ENCODE peak calls at places on chromosomes 4 and X, in eight cellular contexts. M is K562, B is GM23338, E is MM.1S, W is HepG2, Q is HCT116, S is hepatocyte, F is mammary epithelial cell. O is an unnamed sample.

GRCh38 chrX:32749075-32749474 is 462.3 kb downstream of the DMD start:
- DNase-seq in M (no peak), B (no peak), E (no peak), W (no peak), Q (no peak), S (no peak), F (peak), O (no peak)

GRCh38 chrX:112738347-112739033 is 58.8 kb upstream of the LHFPL1 start:
- DNase-seq in M (no peak), B (no peak), E (no peak), W (no peak), Q (no peak), S (no peak), F (no peak), O (no peak)

GRCh38 chrX:119417842-119418241 is 18.7 kb downstream of the SLC25A43 start:
- DNase-seq in M (no peak), B (no peak), E (peak), W (peak), Q (no peak), S (peak), F (no peak), O (no peak)

GRCh38 chrX:17584248-17584681 is 153.0 kb upstream of the SCML1 start:
- DNase-seq in M (no peak), B (no peak), E (no peak), W (no peak), Q (no peak), S (no peak), F (no peak), O (no peak)

GRCh38 chr4:184506527-184507121 is 32.3 kb upstream of the IRF2 start:
- DNase-seq in M (no peak), B (peak), E (peak), W (peak), Q (no peak), S (no peak), F (no peak), O (no peak)

GRCh38 chrX:114964374-114964773 is 53.0 kb downstream of the IL13RA2 start:
- DNase-seq in M (no peak), B (no peak), E (no peak), W (no peak), Q (no peak), S (no peak), F (no peak), O (no peak)

GRCh38 chrX:120813982-120814381 is 61.7 kb downstream of the CT47B1 start:
- DNase-seq in M (no peak), B (peak), E (no peak), W (no peak), Q (no peak), S (no peak), F (no peak), O (no peak)

GRCh38 chr4:99759988-99760387 is 56.6 kb upstream of the DAPP1 start:
- DNase-seq in M (no peak), B (no peak), E (no peak), W (no peak), Q (no peak), S (no peak), F (no peak), O (no peak)

GRCh38 chr4:104735174-104735573 is 240.5 kb upstream of the CXXC4 start:
- DNase-seq in M (no peak), B (no peak), E (no peak), W (no peak), Q (no peak), S (no peak), F (no peak), O (no peak)

GRCh38 chr4:139934786-139935330 is 219.1 kb downstream of the MAML3 start:
- DNase-seq in M (no peak), B (no peak), E (no peak), W (no peak), Q (no peak), S (no peak), F (peak), O (no peak)

GRCh38 chr4:122576261-122577188 is 44.3 kb downstream of the IL21 start:
- DNase-seq in M (peak), B (peak), E (peak), W (peak), Q (peak), S (peak), F (peak), O (peak)

GRCh38 chr4:98625920-98626319 is 32.5 kb downstream of the TSPAN5 start:
- DNase-seq in M (no peak), B (no peak), E (no peak), W (no peak), Q (peak), S (no peak), F (peak), O (no peak)

GRCh38 chrX:830532-830931 is 199.9 kb downstream of the SHOX start:
- DNase-seq in M (no peak), B (peak), E (no peak), W (no peak), Q (no peak), S (no peak), F (no peak), O (no peak)

GRCh38 chrX:71466979-71467523 is 65.9 kb upstream of the OGT start:
- DNase-seq in M (no peak), B (no peak), E (no peak), W (no peak), Q (no peak), S (no peak), F (no peak), O (no peak)

GRCh38 chr4:121479801-121480200 is 99.0 kb upstream of the QRFPR start:
- DNase-seq in M (no peak), B (no peak), E (no peak), W (no peak), Q (peak), S (no peak), F (peak), O (no peak)

GRCh38 chr4:700587-701264 is 4.9 kb upstream of the PCGF3 start:
- DNase-seq in M (no peak), B (peak), E (no peak), W (peak), Q (no peak), S (no peak), F (no peak), O (no peak)

GRCh38 chrX:38375888-38376287 is 23.5 kb downstream of the OTC start:
- DNase-seq in M (no peak), B (peak), E (peak), W (no peak), Q (peak), S (peak), F (peak), O (no peak)

GRCh38 chr4:66852843-66853242 is 692.5 kb downstream of the CENPC start:
- DNase-seq in M (no peak), B (peak), E (no peak), W (no peak), Q (no peak), S (no peak), F (no peak), O (no peak)

GRCh38 chr4:8900588-8900987 is 28.9 kb upstream of the HMX1 start:
- DNase-seq in M (no peak), B (no peak), E (no peak), W (no peak), Q (no peak), S (no peak), F (no peak), O (no peak)

GRCh38 chr4:185965456-185966384 is 103.2 kb upstream of the TLR3 start:
- DNase-seq in M (no peak), B (no peak), E (peak), W (no peak), Q (no peak), S (no peak), F (no peak), O (no peak)

GRCh38 chr4:36863601-36864000 is 380.9 kb upstream of the NWD2 start:
- DNase-seq in M (no peak), B (no peak), E (no peak), W (no peak), Q (no peak), S (no peak), F (no peak), O (no peak)

GRCh38 chr4:27215421-27215820 is 354.8 kb downstream of the STIM2 start:
- DNase-seq in M (no peak), B (no peak), E (no peak), W (no peak), Q (no peak), S (no peak), F (no peak), O (no peak)

GRCh38 chrX:148228521-148228920 is 247.4 kb downstream of the FMR1NB start:
- DNase-seq in M (no peak), B (no peak), E (no peak), W (no peak), Q (no peak), S (no peak), F (no peak), O (no peak)

GRCh38 chr4:106034751-106035150 is 139.5 kb downstream of the NPNT start:
- DNase-seq in M (no peak), B (no peak), E (no peak), W (no peak), Q (no peak), S (no peak), F (no peak), O (peak)

GRCh38 chrX:118847676-118848075 is 24.1 kb downstream of the ZCCHC12 start:
- DNase-seq in M (peak), B (peak), E (peak), W (peak), Q (peak), S (peak), F (peak), O (peak)

GRCh38 chr4:133062851-133063250 is 86.2 kb upstream of the PCDH10 start:
- DNase-seq in M (no peak), B (no peak), E (no peak), W (no peak), Q (no peak), S (no peak), F (no peak), O (no peak)

GRCh38 chr4:38237139-38237538 is 276.9 kb downstream of the PTTG2 start:
- DNase-seq in M (no peak), B (peak), E (no peak), W (peak), Q (no peak), S (no peak), F (peak), O (no peak)

GRCh38 chrX:121671649-121672048 is 624.2 kb downstream of the GLUD2 start:
- DNase-seq in M (no peak), B (no peak), E (peak), W (no peak), Q (no peak), S (no peak), F (no peak), O (no peak)

GRCh38 chr4:3659131-3659530 is 107.1 kb upstream of the ADRA2C start:
- DNase-seq in M (no peak), B (no peak), E (no peak), W (no peak), Q (no peak), S (no peak), F (no peak), O (no peak)

GRCh38 chr4:55634417-55635128 is 1.5 kb downstream of the NMU start:
- DNase-seq in M (no peak), B (no peak), E (no peak), W (no peak), Q (no peak), S (no peak), F (no peak), O (no peak)

GRCh38 chr4:1049591-1049905 is 38.1 kb downstream of the FGFRL1 start:
- DNase-seq in M (no peak), B (no peak), E (no peak), W (no peak), Q (no peak), S (no peak), F (no peak), O (no peak)

GRCh38 chr4:8762356-8762755 is 109.3 kb downstream of the HMX1 start:
- DNase-seq in M (no peak), B (no peak), E (no peak), W (no peak), Q (no peak), S (no peak), F (no peak), O (no peak)

GRCh38 chrX:129634541-129634940 is 20.2 kb downstream of the APLN start:
- DNase-seq in M (no peak), B (peak), E (no peak), W (no peak), Q (no peak), S (no peak), F (no peak), O (no peak)

GRCh38 chr4:112516401-112517066 is 554 bp upstream of the NEUROG2 start:
- DNase-seq in M (peak), B (peak), E (peak), W (no peak), Q (no peak), S (no peak), F (no peak), O (no peak)

GRCh38 chr4:112518675-112519074 is 2.7 kb upstream of the NEUROG2 start:
- DNase-seq in M (no peak), B (no peak), E (no peak), W (no peak), Q (no peak), S (no peak), F (no peak), O (no peak)

GRCh38 chr4:112517911-112518310 is 1.9 kb upstream of the NEUROG2 start:
- DNase-seq in M (no peak), B (no peak), E (peak), W (no peak), Q (no peak), S (no peak), F (no peak), O (no peak)

GRCh38 chr4:112516076-112516385 is at the start of gene NEUROG2:
- DNase-seq in M (no peak), B (no peak), E (no peak), W (no peak), Q (no peak), S (no peak), F (no peak), O (no peak)

DNA sequence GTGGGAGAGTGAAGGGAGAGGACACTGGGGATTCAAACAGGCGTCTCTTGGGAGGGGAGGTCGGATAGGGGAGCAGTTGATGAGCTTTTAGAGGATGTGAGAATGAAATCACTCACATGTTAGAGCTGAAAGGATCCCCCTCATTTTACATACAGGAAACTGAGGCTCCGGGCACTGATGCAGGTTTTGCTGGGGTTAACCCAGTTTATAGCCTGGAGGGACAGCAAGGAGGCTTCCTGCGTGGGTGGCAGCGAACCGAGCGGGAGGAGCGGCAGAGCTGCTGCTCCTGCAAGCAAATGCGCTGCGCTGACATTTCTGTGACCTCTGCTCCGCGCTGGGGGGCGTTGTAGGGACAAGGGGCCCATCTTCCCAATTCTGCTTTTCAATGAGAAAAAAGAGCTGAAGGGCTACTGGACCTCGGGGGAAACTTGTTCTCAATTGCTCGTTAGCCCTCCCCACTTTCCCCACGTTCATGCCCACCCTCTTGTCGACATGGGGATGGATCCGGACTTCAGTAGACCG is 1.1 kb upstream of the NEUROG2 start:
- DNase-seq in M (no peak), B (peak), E (no peak), W (no peak), Q (no peak), S (no peak), F (no peak), O (no peak)
- TF ChIP-seq EZH2 in M (no peak), B (peak), E (no peak), W (no peak), Q (no peak), S (peak), F (peak), O (no peak)

GRCh38 chrX:132467029-132467428 is 21.8 kb downstream of the MBNL3 start:
- DNase-seq in M (no peak), B (no peak), E (no peak), W (no peak), Q (no peak), S (no peak), F (no peak), O (no peak)

GRCh38 chrX:132470179-132470578 is 18.7 kb downstream of the MBNL3 start:
- DNase-seq in M (no peak), B (no peak), E (no peak), W (no peak), Q (no peak), S (no peak), F (no peak), O (no peak)

GRCh38 chrX:132474522-132474921 is 14.3 kb downstream of the MBNL3 start:
- DNase-seq in M (no peak), B (no peak), E (no peak), W (no peak), Q (no peak), S (no peak), F (no peak), O (no peak)

GRCh38 chrX:132468454-132468853 is 20.4 kb downstream of the MBNL3 start:
- DNase-seq in M (no peak), B (no peak), E (no peak), W (no peak), Q (no peak), S (no peak), F (no peak), O (no peak)

DNA sequence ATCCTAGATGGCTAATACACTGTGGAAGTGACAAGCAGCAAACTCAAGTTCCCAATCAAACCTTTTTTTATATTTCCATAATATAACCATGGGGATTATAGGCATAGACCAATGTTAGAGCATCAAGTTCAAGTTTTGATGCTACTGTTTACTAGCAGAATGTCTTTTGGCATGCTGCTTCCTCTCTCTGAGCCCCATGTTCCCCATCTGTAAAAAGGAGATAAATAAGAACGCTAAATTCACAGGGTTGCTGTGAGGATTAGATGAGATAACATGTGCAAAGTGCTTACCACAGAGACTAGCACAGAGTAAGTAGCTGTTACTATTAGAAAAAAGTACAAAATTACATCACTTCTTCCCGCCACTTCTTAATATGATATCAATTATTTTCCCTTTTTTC is 18.0 kb downstream of the MBNL3 start:
- DNase-seq in M (no peak), B (no peak), E (no peak), W (no peak), Q (no peak), S (no peak), F (no peak), O (no peak)
- TF ChIP-seq EZH2 in M (no peak), B (no peak), E (no peak), W (no peak), Q (no peak), S (no peak), F (no peak), O (no peak)

DNA sequence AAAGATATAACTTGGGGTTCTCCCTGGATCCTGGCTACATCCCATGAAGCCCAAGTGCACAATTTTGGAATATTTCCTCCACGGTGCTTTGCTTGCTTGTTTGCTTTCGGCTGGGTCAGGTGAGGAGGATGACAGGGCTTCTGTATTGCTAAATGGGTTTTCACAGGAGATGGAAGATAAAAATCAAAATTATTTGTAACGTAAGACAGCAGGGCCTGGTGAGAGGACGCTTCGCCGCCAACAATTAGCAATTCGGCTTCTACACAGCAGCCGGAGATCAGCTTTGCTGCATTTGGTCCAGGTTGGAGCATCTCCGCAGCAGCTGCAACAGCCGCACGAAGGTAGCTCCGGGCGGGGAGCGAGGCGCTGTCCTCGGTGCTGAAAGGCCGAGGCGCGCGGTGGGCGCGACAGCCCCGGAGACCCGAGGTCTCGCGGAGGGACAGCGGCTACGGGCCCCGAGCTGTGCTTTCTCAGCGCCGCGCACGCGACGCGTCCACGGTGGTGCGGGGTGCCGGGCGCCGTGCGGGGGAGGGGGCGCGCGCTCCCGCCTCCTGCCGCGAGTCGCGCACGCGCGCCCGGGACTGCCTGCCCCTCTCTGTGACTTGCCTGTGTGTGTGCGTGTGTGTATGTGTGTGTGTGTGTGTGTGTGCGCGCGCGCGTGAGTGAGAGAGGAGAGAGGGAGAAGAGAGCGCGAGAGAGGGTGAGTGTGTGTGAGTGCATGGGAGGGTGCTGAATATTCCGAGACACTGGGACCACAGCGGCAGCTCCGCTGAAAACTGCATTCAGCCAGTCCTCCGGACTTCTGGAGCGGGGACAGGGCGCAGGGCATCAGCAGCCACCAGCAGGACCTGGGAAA is at the start of gene GRIA2:
- DNase-seq in M (peak), B (peak), E (no peak), W (peak), Q (no peak), S (peak), F (peak), O (no peak)
- TF ChIP-seq EZH2 in M (no peak), B (no peak), E (no peak), W (no peak), Q (no peak), S (no peak), F (peak), O (no peak)

GRCh38 chr4:54101190-54102041 is 1.5 kb downstream of the GSX2 start:
- DNase-seq in M (no peak), B (peak), E (no peak), W (no peak), Q (no peak), S (no peak), F (no peak), O (no peak)
- TF ChIP-seq EZH2 in M (no peak), B (peak), E (no peak), W (peak), Q (no peak), S (peak), F (no peak), O (no peak)

GRCh38 chr4:40827774-40828173 is 78.0 kb downstream of the NSUN7 start:
- DNase-seq in M (no peak), B (no peak), E (no peak), W (no peak), Q (no peak), S (no peak), F (peak), O (no peak)

GRCh38 chr4:40829586-40829985 is 79.8 kb downstream of the NSUN7 start:
- DNase-seq in M (no peak), B (no peak), E (no peak), W (no peak), Q (no peak), S (no peak), F (no peak), O (no peak)

GRCh38 chr4:40831462-40831861 is 81.7 kb downstream of the NSUN7 start:
- DNase-seq in M (no peak), B (no peak), E (no peak), W (no peak), Q (no peak), S (no peak), F (no peak), O (no peak)

GRCh38 chr4:40826821-40827220 is 77.1 kb downstream of the NSUN7 start:
- DNase-seq in M (no peak), B (no peak), E (no peak), W (no peak), Q (no peak), S (no peak), F (no peak), O (no peak)

DNA sequence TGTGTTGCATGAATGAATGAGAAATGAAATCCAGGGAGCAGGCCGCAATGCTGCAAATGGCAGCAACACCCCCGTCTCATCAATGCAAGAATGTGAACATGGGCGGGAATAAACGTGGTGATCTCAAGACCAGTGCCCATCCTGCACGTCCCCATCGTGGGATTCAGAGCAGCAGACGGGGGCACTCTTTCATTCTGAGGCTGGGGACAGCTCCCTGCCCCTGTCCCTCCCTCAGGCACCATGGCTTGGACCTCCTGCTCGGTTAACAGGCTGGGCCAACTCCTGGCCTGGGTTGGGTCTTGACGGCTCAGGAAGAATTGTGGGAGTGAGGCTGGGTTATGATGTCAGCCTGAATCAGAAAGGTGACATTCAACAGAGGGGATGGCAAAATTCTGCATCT is 78.9 kb downstream of the NSUN7 start:
- DNase-seq in M (no peak), B (no peak), E (no peak), W (no peak), Q (no peak), S (no peak), F (no peak), O (no peak)
- TF ChIP-seq EZH2 in M (no peak), B (no peak), E (no peak), W (no peak), Q (no peak), S (no peak), F (no peak), O (no peak)

O was measured in SK-N-MC.